ENCODE peak calls at places on chromosomes 13 and 19, in seven cellular contexts. S, T, M, H, V, R and D are unnamed samples.

GRCh38 chr19:34963531-34964406 is at the start of gene ZNF792:
- DNase-seq in S (peak; percentile 18), R (no peak), V (peak; percentile 69), H (peak; percentile 83), T (peak; percentile 37), M (no peak), D (peak; percentile 75)

GRCh38 chr19:48489608-48490216 is 20.5 kb downstream of the CYTH2 start:
- DNase-seq in S (peak; percentile 50), V (peak; percentile 67), T (peak; percentile 42), R (no peak), H (peak; percentile 93), M (no peak), D (peak; percentile 85)

GRCh38 chr19:30229524-30230174 is 142.5 kb upstream of the ZNF536 start:
- DNase-seq in S (no peak), R (no peak), T (peak; percentile 57), M (no peak), V (no peak), H (no peak), D (peak; percentile 49)

GRCh38 chr13:103539265-103539664 is 473.0 kb upstream of the SLC10A2 start:
- DNase-seq in T (no peak), V (no peak), M (no peak), R (no peak), S (no peak), H (no peak), D (no peak)

GRCh38 chr19:56760842-56761241 is 79.7 kb downstream of the PEG3 start:
- DNase-seq in M (no peak), H (no peak), T (no peak), S (no peak), V (no peak), R (no peak), D (no peak)

GRCh38 chr13:52968074-52968700 is 60.4 kb upstream of the OLFM4 start:
- DNase-seq in H (peak; percentile 37), R (peak; percentile 4), S (peak; percentile 58), T (peak; percentile 71), M (no peak), V (peak; percentile 72), D (peak; percentile 24)

GRCh38 chr13:23707674-23708073 is 137.5 kb downstream of the TNFRSF19 start:
- DNase-seq in S (peak; percentile 64), V (no peak), T (peak; percentile 13), R (no peak), M (no peak), H (no peak), D (no peak)

GRCh38 chr13:30804474-30804873 is 69.1 kb downstream of the ALOX5AP start:
- DNase-seq in T (no peak), R (no peak), S (no peak), V (no peak), M (no peak), H (no peak), D (no peak)

GRCh38 chr19:447064-447426 is 13.8 kb downstream of the SHC2 start:
- DNase-seq in M (no peak), T (no peak), R (no peak), V (no peak), S (no peak), H (no peak), D (no peak)

GRCh38 chr19:37966211-37967072 is 59.4 kb downstream of the SIPA1L3 start:
- DNase-seq in M (no peak), H (no peak), R (no peak), S (no peak), V (no peak), T (no peak), D (no peak)

GRCh38 chr19:58558066-58558622 is at the start of gene UBE2M:
- DNase-seq in V (peak; percentile 64), S (peak; percentile 37), T (no peak), M (no peak), R (no peak), H (no peak), D (no peak)

GRCh38 chr19:36963262-36963661 is 47.1 kb downstream of the ZNF568 start:
- DNase-seq in R (no peak), V (no peak), T (no peak), H (no peak), M (no peak), S (no peak), D (no peak)

GRCh38 chr13:20553309-20553708 is 13.6 kb upstream of the IFT88 start:
- DNase-seq in H (no peak), V (no peak), T (no peak), R (no peak), M (no peak), S (no peak), D (peak; percentile 50)

GRCh38 chr19:6045108-6045507 is 65.2 kb downstream of the RFX2 start:
- DNase-seq in V (no peak), R (no peak), H (no peak), M (no peak), T (no peak), S (no peak), D (no peak)

GRCh38 chr19:46404884-46405658 is 8.3 kb downstream of the CCDC8 start:
- DNase-seq in R (no peak), H (no peak), V (no peak), M (no peak), T (no peak), S (peak; percentile 53), D (no peak)

GRCh38 chr13:91347996-91348905 is 764 bp downstream of the MIR17HG start:
- DNase-seq in H (peak; percentile 20), R (no peak), M (no peak), V (peak; percentile 30), S (no peak), T (no peak), D (peak; percentile 70)

GRCh38 chr13:45928196-45928595 is 76.6 kb upstream of the SIAH3 start:
- DNase-seq in T (no peak), H (no peak), S (no peak), R (no peak), M (no peak), V (no peak), D (no peak)

GRCh38 chr13:41978007-41978406 is 17.1 kb upstream of the VWA8 start:
- DNase-seq in S (no peak), R (no peak), H (no peak), M (no peak), V (no peak), T (no peak), D (no peak)

GRCh38 chr19:6064016-6064702 is 46.1 kb downstream of the RFX2 start:
- DNase-seq in H (peak; percentile 53), R (no peak), V (peak; percentile 24), M (no peak), T (peak; percentile 17), S (no peak), D (no peak)

GRCh38 chr13:45851171-45851889 is at the start of gene SIAH3:
- DNase-seq in R (no peak), S (peak; percentile 29), H (no peak), V (no peak), M (no peak), T (peak; percentile 10), D (no peak)

GRCh38 chr19:33553530-33554310 is 32.1 kb upstream of the PEPD start:
- DNase-seq in R (no peak), H (no peak), T (no peak), V (no peak), S (no peak), M (no peak), D (no peak)

GRCh38 chr19:35774274-35775045 is 904 bp upstream of the ARHGAP33 start:
- DNase-seq in T (no peak), V (no peak), M (no peak), S (no peak), H (no peak), R (no peak), D (peak; percentile 22)

GRCh38 chr19:954672-955494 is 29.0 kb downstream of the ARID3A start:
- DNase-seq in T (no peak), S (no peak), R (no peak), H (no peak), V (no peak), M (no peak), D (no peak)